ENCODE peak calls at places on chromosomes 16 and 17, in ten cellular contexts. O, B, E, G, Z, S, F, W, I and V are unnamed samples.

GRCh38 chr16:739560-740458 is 988 bp downstream of the CIAO3 start:
- DNase-seq in O (no peak), B (no peak), E (no peak), G (no peak), Z (no peak), S (no peak), F (no peak), W (no peak), I (no peak), V (no peak)

GRCh38 chr16:53415504-53415903 is 18.8 kb upstream of the RBL2 start:
- DNase-seq in O (peak), B (peak), E (no peak), G (no peak), Z (no peak), S (no peak), F (no peak), W (no peak), I (no peak), V (no peak)

GRCh38 chr16:84820305-84820684 is 510 bp downstream of the CRISPLD2 start:
- DNase-seq in O (no peak), B (no peak), E (no peak), G (no peak), Z (peak), S (no peak), F (no peak), W (no peak), I (no peak), V (no peak)

GRCh38 chr16:67723151-67723915 is 4.2 kb upstream of the GFOD2 start:
- DNase-seq in O (no peak), B (peak), E (no peak), G (no peak), Z (peak), S (no peak), F (peak), W (no peak), I (no peak), V (no peak)

GRCh38 chr16:4392382-4393242 is 21.0 kb downstream of the VASN start:
- DNase-seq in O (peak), B (no peak), E (no peak), G (no peak), Z (peak), S (no peak), F (no peak), W (no peak), I (no peak), V (no peak)

GRCh38 chr16:89899879-89900481 is 18.7 kb upstream of the MC1R start:
- DNase-seq in O (no peak), B (no peak), E (no peak), G (no peak), Z (peak), S (no peak), F (no peak), W (no peak), I (no peak), V (no peak)

GRCh38 chr16:81688182-81688581 is 90.9 kb upstream of the PLCG2 start:
- DNase-seq in O (no peak), B (no peak), E (no peak), G (no peak), Z (no peak), S (no peak), F (no peak), W (no peak), I (no peak), V (no peak)

GRCh38 chr16:55836158-55836611 is 3.3 kb upstream of the CES1 start:
- DNase-seq in O (no peak), B (no peak), E (no peak), G (no peak), Z (no peak), S (no peak), F (no peak), W (no peak), I (no peak), V (no peak)

GRCh38 chr16:55576369-55576768 is 9.9 kb downstream of the CAPNS2 start:
- DNase-seq in O (no peak), B (no peak), E (no peak), G (no peak), Z (no peak), S (no peak), F (no peak), W (no peak), I (no peak), V (no peak)

GRCh38 chr16:68116256-68116853 is 31.2 kb downstream of the NFATC3 start:
- DNase-seq in O (no peak), B (no peak), E (no peak), G (peak), Z (peak), S (no peak), F (no peak), W (no peak), I (no peak), V (peak)

GRCh38 chr16:85173077-85173980 is 61.1 kb upstream of the CIBAR2 start:
- DNase-seq in O (no peak), B (peak), E (no peak), G (no peak), Z (peak), S (no peak), F (no peak), W (no peak), I (no peak), V (no peak)

GRCh38 chr17:64073771-64074703 is 53.6 kb upstream of the ICAM2 start:
- DNase-seq in O (no peak), B (no peak), E (no peak), G (peak), Z (no peak), S (no peak), F (no peak), W (no peak), I (no peak), V (peak)

GRCh38 chr17:49676276-49676868 is 1.5 kb downstream of the SPOP start:
- DNase-seq in O (no peak), B (peak), E (no peak), G (peak), Z (peak), S (no peak), F (no peak), W (no peak), I (no peak), V (peak)

GRCh38 chr16:87854907-87855683 is 14.2 kb downstream of the SLC7A5 start:
- DNase-seq in O (no peak), B (no peak), E (no peak), G (no peak), Z (no peak), S (no peak), F (no peak), W (no peak), I (no peak), V (no peak)

GRCh38 chr17:78400581-78401240 is 22.3 kb downstream of the PGS1 start:
- DNase-seq in O (no peak), B (no peak), E (no peak), G (no peak), Z (no peak), S (no peak), F (no peak), W (no peak), I (no peak), V (no peak)

GRCh38 chr16:63890072-63890471 is 1231.8 kb downstream of the CDH11 start:
- DNase-seq in O (no peak), B (no peak), E (no peak), G (no peak), Z (no peak), S (no peak), F (no peak), W (no peak), I (no peak), V (no peak)

GRCh38 chr17:6555331-6556120 is 829 bp downstream of the PITPNM3 start:
- DNase-seq in O (no peak), B (peak), E (no peak), G (no peak), Z (peak), S (no peak), F (no peak), W (no peak), I (no peak), V (no peak)

GRCh38 chr16:12458591-12459400 is 344.9 kb downstream of the CPPED1 start:
- DNase-seq in O (no peak), B (no peak), E (peak), G (peak), Z (no peak), S (no peak), F (peak), W (no peak), I (no peak), V (peak)

GRCh38 chr17:12627177-12627629 is 38.5 kb upstream of the MYOCD start:
- DNase-seq in O (no peak), B (peak), E (no peak), G (no peak), Z (peak), S (no peak), F (no peak), W (no peak), I (no peak), V (no peak)

GRCh38 chr16:73052441-73053030 is 4.6 kb upstream of the ZFHX3 start:
- DNase-seq in O (no peak), B (no peak), E (no peak), G (no peak), Z (no peak), S (no peak), F (no peak), W (no peak), I (no peak), V (no peak)

GRCh38 chr17:82241183-82241925 is 12.5 kb downstream of the SLC16A3 start:
- DNase-seq in O (no peak), B (peak), E (peak), G (no peak), Z (peak), S (peak), F (peak), W (no peak), I (no peak), V (no peak)

GRCh38 chr16:47258874-47259461 is 115.2 kb upstream of the NETO2 start:
- DNase-seq in O (no peak), B (peak), E (no peak), G (peak), Z (peak), S (no peak), F (no peak), W (no peak), I (no peak), V (peak)